ENCODE peak calls at places on chromosome 4, in five cellular contexts. H is HepG2, O is NT2/D1, R is H1, S is GM12878. D is an unnamed sample.
A peak's percentile ranks its signal among the peaks of the same experiment; 100 is the strongest.

GRCh38 chr4:175413561-175413960 is 398.5 kb downstream of the GPM6A start:
- DNase-seq in H (no peak), R (no peak), O (no peak), S (no peak), D (no peak)

GRCh38 chr4:13888112-13888511 is 260.6 kb upstream of the BOD1L1 start:
- DNase-seq in H (no peak), O (no peak), R (no peak), S (no peak), D (no peak)

GRCh38 chr4:147651563-147651962 is 32.4 kb downstream of the PRMT9 start:
- DNase-seq in O (no peak), R (no peak), H (no peak), S (no peak), D (no peak)

GRCh38 chr4:158169931-158170690 is 2.7 kb downstream of the GASK1B start:
- DNase-seq in S (no peak), H (peak; percentile 4), R (no peak), O (no peak), D (no peak)

GRCh38 chr4:116599859-116600258 is 485.5 kb downstream of the TRAM1L1 start:
- DNase-seq in S (no peak), R (peak; percentile 19), O (peak; percentile 1), H (no peak), D (peak; percentile 19)

GRCh38 chr4:133597252-133597651 is 448.2 kb downstream of the PCDH10 start:
- DNase-seq in S (no peak), O (no peak), H (no peak), R (no peak), D (no peak)

GRCh38 chr4:74039065-74039763 is 725 bp upstream of the CXCL3 start:
- DNase-seq in O (no peak), H (no peak), S (no peak), R (no peak), D (no peak)

GRCh38 chr4:127875791-127876190 is 4.9 kb upstream of the PLK4 start:
- DNase-seq in R (no peak), O (no peak), S (no peak), H (no peak), D (no peak)

GRCh38 chr4:76546282-76547166 is 111.5 kb downstream of the SHROOM3 start:
- DNase-seq in R (no peak), H (no peak), O (peak; percentile 13), S (no peak), D (no peak)

GRCh38 chr4:114563536-114564315 is 34.9 kb upstream of the UGT8 start:
- DNase-seq in O (no peak), S (no peak), R (no peak), H (no peak), D (no peak)

GRCh38 chr4:168264903-168265302 is 53.6 kb downstream of the DDX60 start:
- DNase-seq in H (no peak), R (no peak), S (no peak), O (no peak), D (no peak)

GRCh38 chr4:3605491-3605890 is 73.3 kb upstream of the LRPAP1 start:
- DNase-seq in O (no peak), R (no peak), H (no peak), S (no peak), D (no peak)

GRCh38 chr4:3611778-3612177 is 79.6 kb upstream of the LRPAP1 start:
- DNase-seq in H (no peak), O (no peak), R (no peak), S (no peak), D (no peak)

GRCh38 chr4:3612275-3612674 is 80.1 kb upstream of the LRPAP1 start:
- DNase-seq in H (no peak), O (no peak), R (no peak), S (no peak), D (no peak)

GRCh38 chr4:3612934-3613333 is 80.7 kb upstream of the LRPAP1 start:
- DNase-seq in R (no peak), H (no peak), O (no peak), S (no peak), D (no peak)

GRCh38 chr4:3607690-3608514 is 75.7 kb upstream of the LRPAP1 start:
- DNase-seq in O (no peak), R (no peak), S (no peak), H (no peak), D (no peak)
- TF ChIP-seq SUZ12 in O (no peak), R (no peak), S (no peak), H (no peak), D (no peak)

GRCh38 chr4:25030283-25031076 is at the start of gene LGI2:
- DNase-seq in O (no peak), H (no peak), R (no peak), S (no peak), D (peak; percentile 51)

GRCh38 chr4:25032126-25032525 is 1.4 kb upstream of the LGI2 start:
- DNase-seq in H (no peak), R (no peak), S (no peak), O (no peak), D (no peak)

GRCh38 chr4:25029479-25030282 is 1.1 kb downstream of the LGI2 start:
- DNase-seq in O (no peak), S (no peak), H (no peak), R (no peak), D (no peak)

GRCh38 chr4:25031077-25031606 is 396 bp upstream of the LGI2 start:
- DNase-seq in O (no peak), H (no peak), R (no peak), S (no peak), D (peak; percentile 17)
- TF ChIP-seq SUZ12 in O (no peak), H (no peak), R (no peak), S (peak; percentile 63), D (no peak)

GRCh38 chr4:87497141-87497540 is 32.0 kb downstream of the SPARCL1 start:
- DNase-seq in R (no peak), S (no peak), H (no peak), O (no peak), D (peak; percentile 30)
- TF ChIP-seq SUZ12 in R (no peak), S (no peak), H (no peak), O (no peak), D (no peak)

DNA sequence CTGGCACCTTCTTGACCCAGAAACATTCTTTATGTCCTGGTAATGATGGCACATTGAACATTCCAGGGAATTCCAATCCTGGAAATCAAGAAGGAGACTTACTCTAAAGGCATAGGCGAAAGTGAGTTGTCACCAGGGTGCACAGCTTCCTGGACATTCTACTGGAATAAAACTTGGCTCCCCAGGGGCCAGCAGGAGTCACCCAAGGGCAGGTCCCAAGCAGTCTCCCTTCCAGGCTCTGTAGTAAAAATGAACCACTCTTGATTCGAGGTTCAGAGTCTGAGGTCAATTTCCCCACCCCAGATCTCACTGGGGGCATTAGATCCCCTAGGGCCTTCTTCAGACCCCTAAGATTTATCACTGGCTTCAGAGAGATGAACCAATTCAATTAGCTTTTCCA is 338.7 kb upstream of the GATB start:
- DNase-seq in H (no peak), R (no peak), S (no peak), O (no peak), D (no peak)
- TF ChIP-seq SUZ12 in H (no peak), R (no peak), S (no peak), O (no peak), D (no peak)

GRCh38 chr4:104971458-104971857 is 175.2 kb upstream of the TET2 start:
- DNase-seq in S (no peak), R (no peak), H (no peak), O (no peak), D (no peak)
- TF ChIP-seq SUZ12 in S (no peak), R (no peak), H (no peak), O (no peak), D (no peak)

GRCh38 chr4:101065346-101065745 is 282.0 kb downstream of the PPP3CA start:
- DNase-seq in O (no peak), R (no peak), S (no peak), H (no peak), D (no peak)
- TF ChIP-seq SUZ12 in O (no peak), R (no peak), S (no peak), H (no peak), D (no peak)